ENCODE peak calls at places on chromosome 13, in nine cellular contexts. X is body of pancreas; F is fibroblast of lung; O is Peyer's patch; U is cardiac fibroblast; P is omental fat pad; H is glutamatergic neuron; K is lower leg skin; Q is CD8-positive, alpha-beta T cell. Y is an unnamed sample.

GRCh38 chr13:24135674-24136300 is 24.7 kb upstream of the SPATA13 start:
- DNase-seq in X (no peak), F (peak; percentile 42), O (no peak), U (peak; percentile 59), P (no peak), H (no peak), K (no peak), Q (no peak), Y (no peak)

GRCh38 chr13:92097337-92097903 is 699.0 kb downstream of the GPC5 start:
- DNase-seq in X (no peak), F (peak; percentile 18), O (no peak), U (peak; percentile 5), P (no peak), H (no peak), K (no peak), Q (no peak), Y (no peak)

GRCh38 chr13:93361703-93362102 is 135.1 kb downstream of the GPC6 start:
- DNase-seq in X (no peak), F (peak; percentile 13), O (no peak), U (no peak), P (no peak), H (no peak), K (no peak), Q (no peak), Y (no peak)

GRCh38 chr13:27973291-27973690 is 4.2 kb upstream of the CDX2 start:
- DNase-seq in X (no peak), F (no peak), O (no peak), U (no peak), P (no peak), H (peak; percentile 77), K (peak; percentile 70), Q (no peak), Y (no peak)

GRCh38 chr13:44243198-44243852 is 130.3 kb upstream of the SERP2 start:
- DNase-seq in X (peak; percentile 42), F (peak; percentile 87), O (no peak), U (peak; percentile 74), P (no peak), H (no peak), K (no peak), Q (no peak), Y (peak; percentile 11)

GRCh38 chr13:70923863-70924752 is 815.9 kb upstream of the KLHL1 start:
- DNase-seq in X (no peak), F (peak; percentile 44), O (no peak), U (no peak), P (no peak), H (no peak), K (no peak), Q (no peak), Y (no peak)

GRCh38 chr13:65275838-65276630 is 1954.1 kb downstream of the PCDH9 start:
- DNase-seq in X (peak; percentile 22), F (no peak), O (no peak), U (no peak), P (no peak), H (no peak), K (no peak), Q (no peak), Y (no peak)

GRCh38 chr13:35499131-35500051 is 22.9 kb upstream of the MAB21L1 start:
- DNase-seq in X (no peak), F (no peak), O (no peak), U (no peak), P (no peak), H (no peak), K (no peak), Q (no peak), Y (no peak)

GRCh38 chr13:35785563-35786327 is 309.3 kb upstream of the MAB21L1 start:
- DNase-seq in X (no peak), F (no peak), O (no peak), U (no peak), P (no peak), H (no peak), K (no peak), Q (no peak), Y (no peak)

GRCh38 chr13:97627566-97627965 is 193.6 kb downstream of the RAP2A start:
- DNase-seq in X (peak; percentile 32), F (peak; percentile 98), O (no peak), U (peak; percentile 95), P (no peak), H (peak; percentile 54), K (no peak), Q (no peak), Y (peak; percentile 4)

GRCh38 chr13:26280822-26281221 is 26.9 kb downstream of the CDK8 start:
- DNase-seq in X (peak; percentile 20), F (no peak), O (no peak), U (peak; percentile 16), P (no peak), H (no peak), K (no peak), Q (no peak), Y (no peak)

GRCh38 chr13:59533561-59534337 is 630.0 kb downstream of the DIAPH3 start:
- DNase-seq in X (peak; percentile 10), F (no peak), O (no peak), U (no peak), P (no peak), H (no peak), K (no peak), Q (no peak), Y (peak; percentile 13)

GRCh38 chr13:23753523-23753922 is 135.7 kb downstream of the MIPEP start:
- DNase-seq in X (no peak), F (peak; percentile 68), O (no peak), U (peak; percentile 24), P (no peak), H (no peak), K (no peak), Q (no peak), Y (peak; percentile 41)

GRCh38 chr13:40407567-40407966 is 258.9 kb downstream of the FOXO1 start:
- DNase-seq in X (no peak), F (no peak), O (no peak), U (no peak), P (no peak), H (no peak), K (no peak), Q (no peak), Y (no peak)

GRCh38 chr13:48487968-48488367 is 44.9 kb downstream of the RCBTB2 start:
- DNase-seq in X (no peak), F (no peak), O (no peak), U (no peak), P (no peak), H (no peak), K (no peak), Q (no peak), Y (no peak)

GRCh38 chr13:94309997-94310842 is 169.3 kb downstream of the DCT start:
- DNase-seq in X (no peak), F (peak; percentile 73), O (no peak), U (peak; percentile 86), P (no peak), H (no peak), K (no peak), Q (no peak), Y (no peak)

GRCh38 chr13:109451726-109452125 is 334.7 kb downstream of the IRS2 start:
- DNase-seq in X (no peak), F (no peak), O (no peak), U (no peak), P (no peak), H (no peak), K (no peak), Q (no peak), Y (no peak)
- TF ChIP-seq CTCF in X (no peak), F (no peak), O (no peak), U (no peak), P (no peak), H (no peak), K (no peak), Q (no peak), Y (no peak)

GRCh38 chr13:30752201-30752797 is 17.0 kb downstream of the ALOX5AP start:
- DNase-seq in X (peak; percentile 48), F (peak; percentile 28), O (no peak), U (peak; percentile 58), P (no peak), H (peak; percentile 82), K (no peak), Q (no peak), Y (no peak)
- TF ChIP-seq CTCF in X (no peak), F (no peak), O (no peak), U (peak; percentile 16), P (no peak), H (no peak), K (no peak), Q (no peak), Y (no peak)

GRCh38 chr13:36998624-36999041 is 507 bp downstream of the ALG5 start:
- DNase-seq in X (peak; percentile 28), F (no peak), O (peak; percentile 57), U (no peak), P (no peak), H (peak; percentile 54), K (peak; percentile 85), Q (no peak), Y (peak; percentile 3)
- TF ChIP-seq CTCF in X (no peak), F (no peak), O (no peak), U (no peak), P (no peak), H (no peak), K (no peak), Q (no peak), Y (no peak)

GRCh38 chr13:20297181-20297580 is 65.1 kb upstream of the GJB6 start:
- DNase-seq in X (no peak), F (no peak), O (no peak), U (no peak), P (no peak), H (no peak), K (no peak), Q (no peak), Y (no peak)

GRCh38 chr13:20291037-20291436 is 58.9 kb upstream of the GJB6 start:
- DNase-seq in X (no peak), F (no peak), O (no peak), U (no peak), P (no peak), H (no peak), K (no peak), Q (no peak), Y (no peak)

GRCh38 chr13:20291675-20292074 is 59.6 kb upstream of the GJB6 start:
- DNase-seq in X (no peak), F (no peak), O (no peak), U (no peak), P (no peak), H (no peak), K (no peak), Q (no peak), Y (no peak)

GRCh38 chr13:20295956-20296355 is 63.8 kb upstream of the GJB6 start:
- DNase-seq in X (no peak), F (no peak), O (no peak), U (no peak), P (no peak), H (no peak), K (no peak), Q (no peak), Y (no peak)

DNA sequence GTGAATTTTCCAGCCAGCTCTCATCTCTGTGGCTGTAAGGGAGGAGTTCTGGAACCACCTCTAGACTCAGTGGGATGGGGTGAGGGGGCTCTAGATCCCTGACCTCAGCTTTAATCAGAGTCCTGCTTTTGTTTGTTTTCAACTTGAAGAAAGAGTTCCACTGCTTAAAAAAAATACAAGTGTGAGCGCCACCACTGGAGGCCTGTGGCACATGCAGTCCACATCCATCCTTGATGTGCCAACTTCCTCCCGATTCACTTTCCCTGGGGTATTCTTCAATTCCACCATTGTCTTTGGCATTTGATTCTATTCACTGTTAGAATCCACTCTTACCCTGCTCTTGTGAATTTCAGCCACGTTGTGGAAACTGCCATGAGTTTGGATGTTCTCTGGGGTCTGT is 62.4 kb upstream of the GJB6 start:
- DNase-seq in X (no peak), F (no peak), O (no peak), U (no peak), P (no peak), H (no peak), K (no peak), Q (no peak), Y (no peak)
- TF ChIP-seq CTCF in X (no peak), F (no peak), O (no peak), U (peak; percentile 15), P (no peak), H (peak; percentile 19), K (no peak), Q (no peak), Y (no peak)

Y was measured in Calu3.